ENCODE peak calls at places on chromosomes 1 and 21, in six cellular contexts. T is progenitor cell of endocrine pancreas, L is H9, R is astrocyte, W is GM13977, Q is cardiac muscle cell. U is an unnamed sample.

GRCh38 chr1:222171005-222171404 is 376.9 kb downstream of the HHIPL2 start:
- DNase-seq in T (no peak), L (peak; percentile 31), R (peak; percentile 41), W (peak; percentile 40), Q (peak; percentile 66), U (no peak)

GRCh38 chr1:247421074-247421473 is 5.1 kb downstream of the NLRP3 start:
- DNase-seq in T (no peak), L (no peak), R (no peak), W (no peak), Q (no peak), U (no peak)

GRCh38 chr1:182329471-182329870 is 62.1 kb downstream of the GLUL start:
- DNase-seq in T (no peak), L (no peak), R (no peak), W (no peak), Q (no peak), U (no peak)

GRCh38 chr1:222617367-222617951 is 438 bp upstream of the MIA3 start:
- DNase-seq in T (peak; percentile 82), L (peak; percentile 99), R (peak; percentile 98), W (peak; percentile 89), Q (peak; percentile 100), U (peak; percentile 88)

GRCh38 chr1:110513511-110513910 is 5.5 kb downstream of the KCNA10 start:
- DNase-seq in T (no peak), L (peak; percentile 88), R (no peak), W (no peak), Q (no peak), U (no peak)

GRCh38 chr21:42474043-42474831 is 21.8 kb downstream of the RSPH1 start:
- DNase-seq in T (no peak), L (peak; percentile 71), R (no peak), W (peak; percentile 69), Q (peak; percentile 14), U (peak; percentile 40)

GRCh38 chr1:203695116-203695515 is 68.5 kb downstream of the ATP2B4 start:
- DNase-seq in T (no peak), L (no peak), R (no peak), W (no peak), Q (no peak), U (no peak)

GRCh38 chr1:5650283-5651026 is 341.8 kb downstream of the NPHP4 start:
- DNase-seq in T (no peak), L (peak; percentile 19), R (no peak), W (no peak), Q (no peak), U (no peak)

GRCh38 chr1:199705825-199706224 is 321.7 kb upstream of the NR5A2 start:
- DNase-seq in T (no peak), L (no peak), R (no peak), W (no peak), Q (no peak), U (no peak)

GRCh38 chr1:1946540-1946939 is 27.5 kb upstream of the TMEM52 start:
- DNase-seq in T (no peak), L (no peak), R (no peak), W (no peak), Q (peak; percentile 86), U (no peak)

GRCh38 chr1:26697441-26697977 is 1.7 kb downstream of the ARID1A start:
- DNase-seq in T (no peak), L (no peak), R (no peak), W (peak; percentile 42), Q (no peak), U (no peak)

GRCh38 chr1:198265073-198265661 is 108.4 kb downstream of the NEK7 start:
- DNase-seq in T (no peak), L (no peak), R (peak; percentile 49), W (no peak), Q (peak; percentile 79), U (no peak)

GRCh38 chr1:110056284-110056680 is 14.2 kb downstream of the ALX3 start:
- DNase-seq in T (no peak), L (no peak), R (no peak), W (no peak), Q (no peak), U (no peak)

GRCh38 chr1:215544566-215544965 is 22.5 kb upstream of the KCTD3 start:
- DNase-seq in T (no peak), L (no peak), R (no peak), W (no peak), Q (no peak), U (no peak)

DNA sequence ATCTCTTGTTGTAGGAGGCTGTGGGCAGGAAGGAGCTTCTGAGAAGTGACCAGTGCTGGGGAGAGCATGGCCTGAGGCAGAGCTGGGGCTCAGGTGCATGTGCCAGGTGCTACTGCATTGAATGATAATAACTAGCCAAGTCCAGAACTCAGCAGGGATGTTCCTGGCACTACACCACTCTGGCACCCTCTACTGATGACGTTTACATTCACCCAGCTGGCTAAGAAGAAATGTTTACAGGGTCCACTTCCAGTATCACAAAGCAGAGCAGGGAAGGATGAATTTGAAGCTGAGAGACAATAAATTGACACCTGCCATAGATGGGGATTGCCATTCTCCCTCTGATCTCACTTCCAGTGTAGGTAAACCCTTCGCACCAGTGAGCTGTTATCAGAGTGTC is 411.8 kb downstream of the SETD4 start:
- DNase-seq in T (no peak), L (no peak), R (no peak), W (no peak), Q (no peak), U (no peak)
- TF ChIP-seq CTCF in T (no peak), L (peak; percentile 25), R (no peak), W (no peak), Q (no peak), U (no peak)

DNA sequence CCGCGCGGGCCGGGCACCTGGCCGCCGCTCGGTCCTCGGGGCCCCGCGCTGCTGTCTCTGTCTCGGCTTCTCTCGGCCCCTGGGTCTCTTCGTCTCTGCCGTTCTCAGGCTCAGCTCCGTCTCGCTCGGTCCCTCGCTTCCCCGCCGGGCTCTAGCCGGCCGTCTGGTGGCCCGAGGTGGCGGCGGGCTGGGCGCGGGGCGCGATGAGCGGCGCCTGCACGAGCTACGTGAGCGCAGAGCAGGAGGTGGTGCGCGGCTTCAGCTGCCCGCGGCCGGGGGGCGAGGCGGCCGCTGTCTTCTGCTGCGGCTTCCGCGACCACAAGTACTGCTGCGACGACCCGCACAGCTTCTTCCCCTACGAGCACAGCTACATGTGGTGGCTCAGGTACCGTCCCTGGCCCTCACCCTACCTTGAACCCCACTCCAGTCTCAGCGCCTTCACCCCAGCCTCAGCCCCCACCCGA is 355 bp downstream of the SHISAL2A start:
- DNase-seq in T (peak; percentile 14), L (peak; percentile 59), R (no peak), W (peak; percentile 50), Q (peak; percentile 15), U (peak; percentile 48)
- TF ChIP-seq CTCF in T (no peak), L (no peak), R (no peak), W (no peak), Q (no peak), U (no peak)

GRCh38 chr1:18707696-18708257 is 77.1 kb downstream of the PAX7 start:
- DNase-seq in T (no peak), L (no peak), R (no peak), W (no peak), Q (no peak), U (no peak)

GRCh38 chr1:18700530-18700929 is 69.9 kb downstream of the PAX7 start:
- DNase-seq in T (no peak), L (no peak), R (no peak), W (no peak), Q (no peak), U (no peak)

GRCh38 chr1:18701183-18701582 is 70.5 kb downstream of the PAX7 start:
- DNase-seq in T (no peak), L (no peak), R (no peak), W (no peak), Q (no peak), U (no peak)

GRCh38 chr1:18705811-18706210 is 75.2 kb downstream of the PAX7 start:
- DNase-seq in T (no peak), L (no peak), R (no peak), W (no peak), Q (no peak), U (no peak)

GRCh38 chr1:18703041-18703621 is 72.5 kb downstream of the PAX7 start:
- DNase-seq in T (no peak), L (peak; percentile 80), R (no peak), W (no peak), Q (peak; percentile 15), U (no peak)
- TF ChIP-seq CTCF in T (peak; percentile 30), L (peak; percentile 62), R (no peak), W (no peak), Q (no peak), U (no peak)

DNA sequence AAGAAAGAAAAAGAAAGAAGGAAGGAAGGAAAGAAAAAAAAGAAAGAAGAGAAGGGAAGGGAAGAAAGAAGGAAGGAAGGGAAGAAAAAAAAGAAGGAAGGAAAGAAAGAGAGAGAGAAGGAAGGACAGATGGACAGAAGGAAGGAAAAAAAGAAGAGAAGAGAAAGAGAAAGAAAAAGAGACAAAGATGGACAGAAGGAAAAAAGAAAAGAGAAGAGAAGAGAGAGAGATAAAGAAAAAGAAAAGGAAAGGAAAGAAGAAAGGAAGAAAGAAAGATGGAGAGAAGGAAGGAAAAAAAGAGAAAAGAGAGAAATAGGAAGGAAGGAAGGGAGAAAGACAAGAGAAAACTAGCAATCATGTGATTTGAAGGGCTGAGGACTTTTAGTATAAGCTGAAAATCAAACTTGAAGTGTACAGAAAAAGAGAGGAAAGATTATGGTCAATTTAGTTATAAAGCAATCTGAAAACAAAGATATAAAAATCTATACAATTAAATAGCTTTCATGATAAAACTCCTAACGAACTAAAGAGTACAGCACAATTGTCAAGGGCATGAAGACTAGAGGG is 115.3 kb downstream of the LTN1 start:
- DNase-seq in T (no peak), L (no peak), R (no peak), W (no peak), Q (no peak), U (no peak)
- TF ChIP-seq CTCF in T (no peak), L (no peak), R (no peak), W (no peak), Q (no peak), U (no peak)

GRCh38 chr1:212814548-212814947 is 22.9 kb downstream of the TATDN3 start:
- DNase-seq in T (peak; percentile 9), L (no peak), R (no peak), W (no peak), Q (no peak), U (no peak)

GRCh38 chr1:212820969-212821368 is 26.5 kb downstream of the SPATA45 start:
- DNase-seq in T (no peak), L (no peak), R (no peak), W (no peak), Q (no peak), U (no peak)

GRCh38 chr1:212819704-212820103 is 27.7 kb downstream of the SPATA45 start:
- DNase-seq in T (no peak), L (no peak), R (no peak), W (peak; percentile 54), Q (peak; percentile 40), U (peak; percentile 26)

GRCh38 chr1:212816567-212817278 is 25.0 kb downstream of the TATDN3 start:
- DNase-seq in T (no peak), L (no peak), R (no peak), W (no peak), Q (no peak), U (no peak)

DNA sequence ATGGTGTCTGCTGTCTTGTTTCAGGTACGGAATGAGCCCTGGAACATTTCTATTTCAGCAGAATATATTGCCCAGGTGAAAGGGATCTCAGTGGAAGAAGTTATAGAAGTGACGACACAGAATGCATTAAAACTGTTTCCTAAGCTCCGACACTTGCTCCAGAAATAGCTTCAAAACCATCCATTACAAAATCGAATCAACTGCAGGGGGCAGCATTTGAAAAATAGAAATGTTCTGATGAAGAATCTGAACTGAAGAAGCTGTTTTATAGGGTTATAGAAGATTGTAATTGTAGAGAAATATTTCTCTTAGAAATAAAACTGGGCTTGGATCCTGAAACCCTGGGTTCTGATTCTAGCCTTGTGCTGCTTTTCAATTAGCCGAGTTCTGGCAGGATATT is 23.3 kb downstream of the TATDN3 start:
- DNase-seq in T (no peak), L (no peak), R (no peak), W (no peak), Q (peak; percentile 21), U (no peak)
- TF ChIP-seq CTCF in T (peak; percentile 49), L (peak; percentile 65), R (no peak), W (peak; percentile 36), Q (no peak), U (peak; percentile 29)

U was measured in GM06990.